ENCODE peak calls at places on chromosomes 13 and 19, in eight cellular contexts. W, X, Y, O, L, U, M and K are unnamed samples.

GRCh38 chr19:44141191-44142013 is at the start of gene ZNF234:
- DNase-seq in U (peak; percentile 86), X (peak; percentile 65), W (peak; percentile 93), L (peak; percentile 88), O (peak; percentile 80), M (peak; percentile 38), Y (peak; percentile 81), K (peak; percentile 81)

GRCh38 chr13:34156841-34157365 is 339.0 kb downstream of the RFC3 start:
- DNase-seq in U (peak; percentile 92), O (peak; percentile 94), W (peak; percentile 87), L (peak; percentile 36), X (peak; percentile 77), Y (peak; percentile 96), M (peak; percentile 97), K (peak; percentile 91)

GRCh38 chr19:10544753-10545251 is 1.1 kb downstream of the ATG4D start:
- DNase-seq in M (no peak), L (no peak), U (no peak), O (no peak), W (no peak), Y (no peak), X (no peak), K (no peak)

GRCh38 chr19:56927294-56927693 is 86.8 kb upstream of the PEG3 start:
- DNase-seq in O (no peak), L (no peak), U (no peak), W (no peak), Y (no peak), X (no peak), M (no peak), K (no peak)

GRCh38 chr19:29329460-29330134 is 116.6 kb upstream of the UQCRFS1 start:
- DNase-seq in W (no peak), L (no peak), Y (no peak), O (no peak), X (no peak), M (no peak), U (no peak), K (peak; percentile 7)

GRCh38 chr13:52158629-52159158 is 703 bp downstream of the NEK3 start:
- DNase-seq in O (peak; percentile 49), L (no peak), M (no peak), X (no peak), W (peak; percentile 88), Y (peak; percentile 41), U (peak; percentile 58), K (peak; percentile 52)

GRCh38 chr19:54162241-54162805 is 2.8 kb upstream of the LENG1 start:
- DNase-seq in X (peak; percentile 87), O (peak; percentile 77), W (peak; percentile 96), M (no peak), U (peak; percentile 73), Y (peak; percentile 73), L (no peak), K (peak; percentile 67)

GRCh38 chr13:93418398-93418797 is 191.8 kb downstream of the GPC6 start:
- DNase-seq in U (no peak), X (no peak), M (no peak), O (no peak), W (no peak), L (no peak), Y (no peak), K (no peak)

GRCh38 chr13:43804461-43805070 is 17.8 kb upstream of the ENOX1 start:
- DNase-seq in Y (peak; percentile 88), W (no peak), U (peak; percentile 82), M (no peak), L (no peak), X (no peak), O (peak; percentile 89), K (peak; percentile 58)

GRCh38 chr13:30412351-30412750 is 9.9 kb upstream of the UBE2L5 start:
- DNase-seq in Y (no peak), M (no peak), X (no peak), W (no peak), L (no peak), U (no peak), O (no peak), K (no peak)

GRCh38 chr19:44809856-44810554 is 1.1 kb downstream of the BCAM start:
- DNase-seq in U (no peak), M (no peak), X (no peak), Y (no peak), W (no peak), O (no peak), L (no peak), K (no peak)

GRCh38 chr19:9531933-9532332 is 6.5 kb downstream of the ZNF426 start:
- DNase-seq in W (no peak), U (no peak), M (no peak), O (peak; percentile 77), Y (no peak), X (no peak), L (no peak), K (no peak)

GRCh38 chr19:3821857-3822364 is 35.7 kb upstream of the MATK start:
- DNase-seq in W (peak; percentile 92), M (no peak), U (peak; percentile 54), X (peak; percentile 69), Y (peak; percentile 3), O (peak; percentile 20), L (peak; percentile 49), K (peak; percentile 15)

GRCh38 chr13:48797761-48798160 is 144.0 kb downstream of the CYSLTR2 start:
- DNase-seq in U (no peak), W (no peak), L (no peak), X (no peak), O (no peak), M (no peak), Y (no peak), K (no peak)

GRCh38 chr19:18293642-18294466 is 12.4 kb upstream of the JUND start:
- DNase-seq in M (no peak), X (no peak), W (peak; percentile 90), O (no peak), Y (no peak), L (no peak), U (no peak), K (no peak)

GRCh38 chr19:33150852-33151518 is 19.1 kb downstream of the WDR88 start:
- DNase-seq in U (no peak), O (no peak), W (no peak), L (no peak), X (no peak), M (no peak), Y (no peak), K (no peak)